ENCODE peak calls at places on chromosome 16, in six cellular contexts. L, P, Y, S, K and F are unnamed samples.

GRCh38 chr16:21723532-21723931 is 59.8 kb downstream of the OTOA start:
- DNase-seq in L (no peak), P (no peak), Y (no peak), S (no peak), K (no peak), F (no peak)

GRCh38 chr16:80084614-80085013 is 456.2 kb upstream of the DYNLRB2 start:
- DNase-seq in L (no peak), P (no peak), Y (no peak), S (peak; percentile 23), K (peak; percentile 68), F (no peak)

GRCh38 chr16:9050102-9050830 is 41.2 kb upstream of the HAPSTR1 start:
- DNase-seq in L (no peak), P (no peak), Y (no peak), S (no peak), K (peak; percentile 28), F (no peak)

GRCh38 chr16:67430504-67431076 is 331 bp upstream of the HSD11B2 start:
- DNase-seq in L (peak; percentile 89), P (no peak), Y (no peak), S (peak; percentile 68), K (no peak), F (no peak)

GRCh38 chr16:70391881-70392481 is 45.3 kb downstream of the DDX19A start:
- DNase-seq in L (no peak), P (no peak), Y (peak; percentile 46), S (no peak), K (peak; percentile 78), F (peak; percentile 47)

GRCh38 chr16:73289232-73289631 is 241.3 kb upstream of the ZFHX3 start:
- DNase-seq in L (no peak), P (no peak), Y (no peak), S (no peak), K (no peak), F (no peak)

GRCh38 chr16:27712251-27712711 is 162.3 kb downstream of the KATNIP start:
- DNase-seq in L (peak; percentile 36), P (no peak), Y (no peak), S (no peak), K (no peak), F (no peak)

GRCh38 chr16:11087691-11088431 is 143.5 kb downstream of the CLEC16A start:
- DNase-seq in L (no peak), P (no peak), Y (no peak), S (no peak), K (no peak), F (no peak)

GRCh38 chr16:22402191-22402590 is 27.8 kb upstream of the CDR2 start:
- DNase-seq in L (no peak), P (no peak), Y (no peak), S (no peak), K (peak; percentile 57), F (no peak)

GRCh38 chr16:78249056-78249455 is 149.6 kb downstream of the WWOX start:
- DNase-seq in L (peak; percentile 78), P (no peak), Y (no peak), S (peak; percentile 60), K (no peak), F (no peak)

GRCh38 chr16:35370617-35371016 is 1911.2 kb downstream of the TP53TG3F start:
- DNase-seq in L (no peak), P (no peak), Y (no peak), S (no peak), K (no peak), F (no peak)

GRCh38 chr16:49799172-49799571 is 56.7 kb downstream of the ZNF423 start:
- DNase-seq in L (no peak), P (no peak), Y (no peak), S (no peak), K (no peak), F (no peak)

GRCh38 chr16:9407206-9407758 is 315.8 kb downstream of the HAPSTR1 start:
- DNase-seq in L (no peak), P (no peak), Y (no peak), S (no peak), K (no peak), F (no peak)

GRCh38 chr16:9053006-9053601 is 38.3 kb upstream of the HAPSTR1 start:
- DNase-seq in L (no peak), P (no peak), Y (no peak), S (peak; percentile 45), K (peak; percentile 83), F (no peak)

GRCh38 chr16:12147681-12148479 is 171.3 kb downstream of the SNX29 start:
- DNase-seq in L (no peak), P (no peak), Y (no peak), S (no peak), K (no peak), F (no peak)

GRCh38 chr16:57627184-57627871 is 1.1 kb upstream of the ADGRG1 start:
- DNase-seq in L (peak; percentile 65), P (no peak), Y (peak; percentile 63), S (no peak), K (peak; percentile 86), F (no peak)

GRCh38 chr16:9308300-9309209 is 217.1 kb downstream of the HAPSTR1 start:
- DNase-seq in L (no peak), P (no peak), Y (no peak), S (peak; percentile 41), K (no peak), F (no peak)

GRCh38 chr16:80433617-80434016 is 107.2 kb upstream of the DYNLRB2 start:
- DNase-seq in L (no peak), P (no peak), Y (no peak), S (no peak), K (peak; percentile 6), F (no peak)

GRCh38 chr16:65342231-65342866 is 220.5 kb upstream of the CDH11 start:
- DNase-seq in L (no peak), P (no peak), Y (no peak), S (no peak), K (no peak), F (no peak)

GRCh38 chr16:50593410-50594139 is 45.4 kb downstream of the NKD1 start:
- DNase-seq in L (no peak), P (no peak), Y (no peak), S (no peak), K (no peak), F (no peak)

GRCh38 chr16:27408012-27408601 is 6.1 kb downstream of the IL21R start:
- DNase-seq in L (no peak), P (no peak), Y (no peak), S (no peak), K (peak; percentile 72), F (no peak)

GRCh38 chr16:24858219-24859041 is 12.7 kb downstream of the SLC5A11 start:
- DNase-seq in L (no peak), P (no peak), Y (no peak), S (peak; percentile 48), K (peak; percentile 64), F (no peak)

DNA sequence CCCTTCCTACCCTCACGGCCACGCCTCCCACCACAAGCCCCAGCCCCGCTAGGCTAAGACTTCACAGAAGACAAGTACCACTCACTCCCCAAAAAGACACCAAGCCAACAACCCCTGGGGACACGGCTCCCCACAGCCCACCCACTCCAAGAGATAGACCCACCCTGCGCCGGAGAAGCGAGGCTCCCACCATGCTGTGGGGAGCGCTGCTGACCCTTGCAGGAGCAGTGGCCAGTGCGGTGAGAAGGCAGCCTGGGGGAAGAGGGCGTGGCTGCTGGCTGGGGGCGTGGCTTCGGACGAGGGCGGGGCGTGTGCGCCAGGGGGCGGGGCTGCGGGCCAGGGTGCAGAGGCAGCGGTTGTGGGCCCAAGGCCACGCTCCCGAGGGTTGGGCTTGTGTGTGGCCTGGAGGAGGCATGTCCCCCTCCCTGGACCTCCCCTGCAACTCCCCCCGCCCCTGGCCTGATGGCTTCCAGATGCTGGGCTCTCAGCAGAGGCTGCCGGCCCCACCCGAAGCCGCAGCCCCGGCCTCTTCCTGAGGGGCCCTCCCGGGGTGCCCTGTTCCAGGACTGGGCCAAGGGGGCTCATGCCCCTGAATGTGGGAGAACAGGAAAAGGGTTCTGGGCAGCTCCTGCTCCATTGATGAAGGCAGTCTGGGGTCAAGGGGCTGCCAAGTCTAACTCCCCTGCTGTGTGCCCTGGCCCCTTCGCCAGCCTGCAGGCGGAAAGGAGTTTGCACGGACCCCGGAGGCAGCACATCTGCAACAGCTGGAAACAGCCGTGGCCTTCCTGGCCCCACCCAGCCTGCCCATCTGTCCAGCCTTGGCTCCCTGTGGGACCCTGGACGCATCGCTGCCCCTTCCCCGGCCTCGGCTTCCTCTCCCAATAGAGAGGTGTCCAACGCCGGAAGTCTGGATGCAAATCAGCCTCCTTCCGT is 9.1 kb downstream of the TFAP4 start:
- DNase-seq in L (peak; percentile 96), P (peak; percentile 84), Y (peak; percentile 79), S (peak; percentile 57), K (peak; percentile 81), F (peak; percentile 97)
- TF ChIP-seq CTCF in L (no peak), P (no peak), Y (no peak), S (no peak), K (no peak), F (peak; percentile 10)

GRCh38 chr16:285146-286055 is 2.4 kb downstream of the PDIA2 start:
- DNase-seq in L (no peak), P (no peak), Y (no peak), S (peak; percentile 31), K (no peak), F (no peak)

GRCh38 chr16:286491-287297 is 3.7 kb downstream of the PDIA2 start:
- DNase-seq in L (no peak), P (no peak), Y (no peak), S (peak; percentile 34), K (no peak), F (no peak)

GRCh38 chr16:289395-289997 is 6.5 kb downstream of the PDIA2 start:
- DNase-seq in L (no peak), P (no peak), Y (no peak), S (peak; percentile 54), K (no peak), F (no peak)

GRCh38 chr16:287981-288920 is 5.3 kb downstream of the PDIA2 start:
- DNase-seq in L (no peak), P (no peak), Y (no peak), S (peak; percentile 30), K (no peak), F (no peak)

DNA sequence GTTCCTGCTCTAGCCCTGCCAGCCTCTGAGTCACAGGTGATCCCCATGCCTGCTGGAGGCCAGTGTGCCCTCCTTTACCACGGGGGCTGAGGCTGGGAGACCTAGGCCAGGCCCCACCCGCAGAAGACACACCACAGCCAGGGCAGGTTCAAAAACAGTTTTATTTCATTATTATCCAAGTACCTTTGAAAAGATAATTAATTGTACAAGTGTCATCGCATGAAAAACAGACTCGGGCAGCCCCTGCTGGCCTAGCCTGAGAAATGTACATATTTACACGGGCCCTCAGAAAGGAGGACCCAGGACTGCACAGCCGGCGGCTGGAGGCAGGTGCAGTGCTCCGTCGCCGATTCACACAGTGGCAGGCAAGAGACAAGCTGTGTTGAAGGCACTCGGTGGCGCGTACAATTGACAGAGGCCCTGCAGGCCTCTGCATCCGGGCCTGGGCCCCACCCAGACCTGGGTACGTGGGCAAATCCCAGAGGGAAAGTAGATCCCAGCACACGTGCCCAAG is 4.4 kb downstream of the PDIA2 start:
- DNase-seq in L (no peak), P (no peak), Y (no peak), S (peak; percentile 64), K (no peak), F (no peak)
- TF ChIP-seq CTCF in L (no peak), P (no peak), Y (no peak), S (no peak), K (no peak), F (no peak)

GRCh38 chr16:19659554-19659953 is 58.5 kb downstream of the KNOP1 start:
- DNase-seq in L (no peak), P (no peak), Y (no peak), S (no peak), K (no peak), F (no peak)
- TF ChIP-seq CTCF in L (no peak), P (no peak), Y (no peak), S (no peak), K (no peak), F (peak; percentile 24)

GRCh38 chr16:47109361-47109760 is 34.4 kb downstream of the NETO2 start:
- DNase-seq in L (no peak), P (no peak), Y (no peak), S (no peak), K (no peak), F (no peak)

GRCh38 chr16:47113130-47113529 is 30.6 kb downstream of the NETO2 start:
- DNase-seq in L (no peak), P (no peak), Y (no peak), S (no peak), K (no peak), F (no peak)

GRCh38 chr16:47110939-47111338 is 32.8 kb downstream of the NETO2 start:
- DNase-seq in L (no peak), P (no peak), Y (no peak), S (no peak), K (peak; percentile 4), F (no peak)
- TF ChIP-seq CTCF in L (no peak), P (peak; percentile 7), Y (no peak), S (no peak), K (no peak), F (no peak)